ENCODE peak calls at places on chromosomes 16 and 17, in six cellular contexts. One of them, this sample, is unnamed.

GRCh38 chr16:53504161-53504663 is 1.2 kb upstream of the AKTIP start:
- DNase-seq in gastrocnemius medialis: peak; percentile 57
- DNase-seq in body of pancreas: peak; percentile 65
- DNase-seq in sigmoid colon: peak; percentile 81
- DNase-seq in transverse colon: peak; percentile 43
- DNase-seq in tibial nerve: peak; percentile 48
- DNase-seq in this sample: peak; percentile 33

GRCh38 chr17:50565559-50566350 is 5.2 kb downstream of the CACNA1G start:
- DNase-seq in tibial nerve: no peak
- DNase-seq in gastrocnemius medialis: no peak
- DNase-seq in body of pancreas: no peak
- DNase-seq in sigmoid colon: no peak
- DNase-seq in transverse colon: no peak
- DNase-seq in this sample: no peak

GRCh38 chr16:22923491-22923890 is 109.5 kb downstream of the HS3ST2 start:
- DNase-seq in gastrocnemius medialis: no peak
- DNase-seq in tibial nerve: no peak
- DNase-seq in sigmoid colon: no peak
- DNase-seq in body of pancreas: no peak
- DNase-seq in transverse colon: no peak
- DNase-seq in this sample: no peak

GRCh38 chr17:82966415-82966814 is 113.0 kb upstream of the METRNL start:
- DNase-seq in tibial nerve: no peak
- DNase-seq in gastrocnemius medialis: no peak
- DNase-seq in transverse colon: no peak
- DNase-seq in sigmoid colon: no peak
- DNase-seq in body of pancreas: no peak
- DNase-seq in this sample: no peak

GRCh38 chr17:10025976-10026785 is 121.1 kb upstream of the RCVRN start:
- DNase-seq in sigmoid colon: no peak
- DNase-seq in gastrocnemius medialis: no peak
- DNase-seq in transverse colon: no peak
- DNase-seq in tibial nerve: no peak
- DNase-seq in body of pancreas: no peak
- DNase-seq in this sample: no peak

GRCh38 chr17:28705728-28706334 is 5.9 kb downstream of the PROCA1 start:
- DNase-seq in sigmoid colon: no peak
- DNase-seq in body of pancreas: no peak
- DNase-seq in gastrocnemius medialis: no peak
- DNase-seq in transverse colon: no peak
- DNase-seq in tibial nerve: no peak
- DNase-seq in this sample: no peak

GRCh38 chr17:82897514-82898249 is 57.9 kb upstream of the ZNF750 start:
- DNase-seq in gastrocnemius medialis: no peak
- DNase-seq in tibial nerve: no peak
- DNase-seq in body of pancreas: no peak
- DNase-seq in sigmoid colon: no peak
- DNase-seq in transverse colon: no peak
- DNase-seq in this sample: no peak

GRCh38 chr16:3578610-3579551 is 1.7 kb upstream of the NLRC3 start:
- DNase-seq in gastrocnemius medialis: no peak
- DNase-seq in tibial nerve: no peak
- DNase-seq in transverse colon: peak; percentile 62
- DNase-seq in body of pancreas: no peak
- DNase-seq in sigmoid colon: no peak
- DNase-seq in this sample: no peak

GRCh38 chr16:72783716-72784320 is 264.1 kb downstream of the ZFHX3 start:
- DNase-seq in sigmoid colon: no peak
- DNase-seq in gastrocnemius medialis: no peak
- DNase-seq in tibial nerve: no peak
- DNase-seq in transverse colon: no peak
- DNase-seq in body of pancreas: no peak
- DNase-seq in this sample: no peak

GRCh38 chr16:77374384-77374783 is 60.5 kb downstream of the ADAMTS18 start:
- DNase-seq in tibial nerve: no peak
- DNase-seq in body of pancreas: no peak
- DNase-seq in transverse colon: no peak
- DNase-seq in sigmoid colon: no peak
- DNase-seq in gastrocnemius medialis: no peak
- DNase-seq in this sample: peak; percentile 15

GRCh38 chr17:27244481-27245223 is 49.3 kb upstream of the WSB1 start:
- DNase-seq in body of pancreas: peak; percentile 70
- DNase-seq in sigmoid colon: peak; percentile 91
- DNase-seq in transverse colon: peak; percentile 41
- DNase-seq in tibial nerve: peak; percentile 96
- DNase-seq in gastrocnemius medialis: peak; percentile 80
- DNase-seq in this sample: peak; percentile 78

GRCh38 chr17:49015924-49016774 is 19.0 kb downstream of the IGF2BP1 start:
- DNase-seq in gastrocnemius medialis: no peak
- DNase-seq in tibial nerve: no peak
- DNase-seq in transverse colon: no peak
- DNase-seq in sigmoid colon: no peak
- DNase-seq in body of pancreas: no peak
- DNase-seq in this sample: no peak

GRCh38 chr17:7951143-7951792 is 19.3 kb downstream of the CNTROB start:
- DNase-seq in transverse colon: no peak
- DNase-seq in tibial nerve: no peak
- DNase-seq in body of pancreas: no peak
- DNase-seq in sigmoid colon: no peak
- DNase-seq in gastrocnemius medialis: no peak
- DNase-seq in this sample: no peak

GRCh38 chr16:48687421-48688038 is 77.5 kb upstream of the N4BP1 start:
- DNase-seq in sigmoid colon: no peak
- DNase-seq in tibial nerve: peak; percentile 10
- DNase-seq in gastrocnemius medialis: no peak
- DNase-seq in transverse colon: peak; percentile 18
- DNase-seq in body of pancreas: peak; percentile 53
- DNase-seq in this sample: peak; percentile 9

GRCh38 chr16:4334724-4335495 is 16.2 kb downstream of the PAM16 start:
- DNase-seq in tibial nerve: no peak
- DNase-seq in gastrocnemius medialis: no peak
- DNase-seq in sigmoid colon: peak; percentile 64
- DNase-seq in body of pancreas: no peak
- DNase-seq in transverse colon: no peak
- DNase-seq in this sample: no peak

GRCh38 chr17:42101513-42102292 is 3.4 kb upstream of the ZNF385C start:
- DNase-seq in gastrocnemius medialis: peak; percentile 83
- DNase-seq in body of pancreas: peak; percentile 76
- DNase-seq in sigmoid colon: peak; percentile 83
- DNase-seq in tibial nerve: peak; percentile 86
- DNase-seq in transverse colon: peak; percentile 82
- DNase-seq in this sample: peak; percentile 48

GRCh38 chr17:19979917-19980770 is 2.5 kb upstream of the AKAP10 start:
- DNase-seq in body of pancreas: peak; percentile 22
- DNase-seq in sigmoid colon: no peak
- DNase-seq in tibial nerve: no peak
- DNase-seq in transverse colon: peak; percentile 13
- DNase-seq in gastrocnemius medialis: peak; percentile 28
- DNase-seq in this sample: no peak

GRCh38 chr16:17372383-17372782 is 98.4 kb downstream of the XYLT1 start:
- DNase-seq in tibial nerve: no peak
- DNase-seq in gastrocnemius medialis: no peak
- DNase-seq in transverse colon: no peak
- DNase-seq in sigmoid colon: no peak
- DNase-seq in body of pancreas: no peak
- DNase-seq in this sample: no peak
- H3K4me1 ChIP-seq in tibial nerve: peaks cover 33% of the 10 kb centered on the region
- H3K4me1 ChIP-seq in gastrocnemius medialis: peaks cover 10% of the 10 kb centered on the region
- H3K4me1 ChIP-seq in transverse colon: peaks cover 33% of the 10 kb centered on the region
- H3K4me1 ChIP-seq in sigmoid colon: no peaks in the 10 kb centered on the region
- H3K4me1 ChIP-seq in body of pancreas: peaks cover 24% of the 10 kb centered on the region
- H3K4me1 ChIP-seq in this sample: peaks cover 9% of the 10 kb centered on the region

GRCh38 chr17:18891541-18891940 is 33.6 kb downstream of the PRPSAP2 start:
- DNase-seq in gastrocnemius medialis: no peak
- DNase-seq in body of pancreas: no peak
- DNase-seq in transverse colon: no peak
- DNase-seq in tibial nerve: no peak
- DNase-seq in sigmoid colon: no peak
- DNase-seq in this sample: no peak

GRCh38 chr17:18896146-18896545 is 38.2 kb downstream of the PRPSAP2 start:
- DNase-seq in sigmoid colon: no peak
- DNase-seq in transverse colon: no peak
- DNase-seq in body of pancreas: no peak
- DNase-seq in tibial nerve: no peak
- DNase-seq in gastrocnemius medialis: no peak
- DNase-seq in this sample: no peak

GRCh38 chr17:18896947-18897346 is 39.0 kb downstream of the PRPSAP2 start:
- DNase-seq in sigmoid colon: no peak
- DNase-seq in gastrocnemius medialis: no peak
- DNase-seq in transverse colon: no peak
- DNase-seq in tibial nerve: no peak
- DNase-seq in body of pancreas: no peak
- DNase-seq in this sample: no peak
- H3K4me3 ChIP-seq in sigmoid colon: no peak overlapping the region
- H3K4me3 ChIP-seq in gastrocnemius medialis: no peak overlapping the region
- H3K4me3 ChIP-seq in transverse colon: no peak overlapping the region
- H3K4me3 ChIP-seq in tibial nerve: no peak overlapping the region
- H3K4me3 ChIP-seq in body of pancreas: no peak overlapping the region
- H3K4me3 ChIP-seq in this sample: no peak overlapping the region

GRCh38 chr17:68600881-68601564 is at the start of gene FAM20A:
- DNase-seq in tibial nerve: no peak
- DNase-seq in body of pancreas: peak; percentile 54
- DNase-seq in sigmoid colon: no peak
- DNase-seq in transverse colon: peak; percentile 13
- DNase-seq in gastrocnemius medialis: peak; percentile 15
- DNase-seq in this sample: no peak
- TF ChIP-seq POLR2A in tibial nerve: no peak
- TF ChIP-seq POLR2A in body of pancreas: no peak
- TF ChIP-seq POLR2A in sigmoid colon: no peak
- TF ChIP-seq POLR2A in transverse colon: no peak
- TF ChIP-seq POLR2A in gastrocnemius medialis: no peak
- TF ChIP-seq POLR2A in this sample: no peak

GRCh38 chr16:59330030-59330670 is 596.0 kb upstream of the GOT2 start:
- DNase-seq in body of pancreas: no peak
- DNase-seq in tibial nerve: no peak
- DNase-seq in transverse colon: no peak
- DNase-seq in sigmoid colon: no peak
- DNase-seq in gastrocnemius medialis: no peak
- DNase-seq in this sample: no peak

GRCh38 chr16:59324462-59324861 is 590.3 kb upstream of the GOT2 start:
- DNase-seq in body of pancreas: no peak
- DNase-seq in gastrocnemius medialis: no peak
- DNase-seq in sigmoid colon: no peak
- DNase-seq in transverse colon: no peak
- DNase-seq in tibial nerve: no peak
- DNase-seq in this sample: no peak

GRCh38 chr16:59327894-59328293 is 593.8 kb upstream of the GOT2 start:
- DNase-seq in sigmoid colon: no peak
- DNase-seq in gastrocnemius medialis: no peak
- DNase-seq in transverse colon: no peak
- DNase-seq in tibial nerve: no peak
- DNase-seq in body of pancreas: no peak
- DNase-seq in this sample: no peak
- H3K4me1 ChIP-seq in sigmoid colon: no peaks in the 10 kb centered on the region
- H3K4me1 ChIP-seq in gastrocnemius medialis: no peaks in the 10 kb centered on the region
- H3K4me1 ChIP-seq in transverse colon: no peaks in the 10 kb centered on the region
- H3K4me1 ChIP-seq in tibial nerve: no peaks in the 10 kb centered on the region
- H3K4me1 ChIP-seq in body of pancreas: no peaks in the 10 kb centered on the region
- H3K4me1 ChIP-seq in this sample: no peaks in the 10 kb centered on the region

DNA sequence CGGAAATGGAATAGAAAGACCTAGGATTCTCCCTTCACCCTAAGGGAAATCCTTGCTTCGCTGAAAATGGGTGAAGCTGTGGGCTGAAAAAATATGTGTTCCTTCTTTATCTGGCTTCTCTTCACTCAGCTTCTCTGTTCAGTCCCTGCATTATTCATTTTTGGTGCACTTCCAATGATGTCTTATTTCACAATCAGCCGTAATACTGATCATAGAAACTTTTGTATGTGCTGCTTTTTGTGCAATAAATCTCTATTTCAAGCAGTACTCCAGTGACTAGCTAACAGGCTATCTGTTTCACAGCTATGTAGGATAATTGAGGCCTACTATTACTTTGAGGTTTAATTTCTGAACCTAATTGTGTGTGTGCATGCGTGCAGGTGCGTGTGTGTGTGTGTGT is 144.6 kb downstream of the FOXL1 start:
- DNase-seq in sigmoid colon: no peak
- DNase-seq in transverse colon: no peak
- DNase-seq in body of pancreas: no peak
- DNase-seq in gastrocnemius medialis: no peak
- DNase-seq in tibial nerve: peak; percentile 25
- DNase-seq in this sample: no peak
- H3K4me3 ChIP-seq in sigmoid colon: no peak overlapping the region
- H3K4me3 ChIP-seq in transverse colon: no peak overlapping the region
- H3K4me3 ChIP-seq in body of pancreas: no peak overlapping the region
- H3K4me3 ChIP-seq in gastrocnemius medialis: no peak overlapping the region
- H3K4me3 ChIP-seq in tibial nerve: no peak overlapping the region
- H3K4me3 ChIP-seq in this sample: no peak overlapping the region

GRCh38 chr17:75693500-75694481 is 26.7 kb downstream of the SAP30BP start:
- DNase-seq in transverse colon: peak; percentile 63
- DNase-seq in sigmoid colon: peak; percentile 96
- DNase-seq in gastrocnemius medialis: peak; percentile 93
- DNase-seq in body of pancreas: peak; percentile 81
- DNase-seq in tibial nerve: peak; percentile 78
- DNase-seq in this sample: peak; percentile 97
- TF ChIP-seq POLR2A in transverse colon: no peak
- TF ChIP-seq POLR2A in sigmoid colon: no peak
- TF ChIP-seq POLR2A in gastrocnemius medialis: peak; percentile 49
- TF ChIP-seq POLR2A in body of pancreas: no peak
- TF ChIP-seq POLR2A in tibial nerve: peak; percentile 15
- TF ChIP-seq POLR2A in this sample: peak; percentile 9